ENCODE peak calls at places on chromosomes 2 and 18, in five cellular contexts. One of them, this sample, is unnamed.

GRCh38 chr18:24276994-24277393 is 120.6 kb downstream of the OSBPL1A start:
- DNase-seq in thoracic aorta: no peak
- DNase-seq in astrocyte of the cerebellum: no peak
- DNase-seq in breast epithelium: no peak
- DNase-seq in heart right ventricle: no peak
- DNase-seq in this sample: no peak

GRCh38 chr18:46179306-46179705 is 75.1 kb downstream of the HAUS1 start:
- DNase-seq in astrocyte of the cerebellum: no peak
- DNase-seq in heart right ventricle: no peak
- DNase-seq in thoracic aorta: no peak
- DNase-seq in breast epithelium: no peak
- DNase-seq in this sample: no peak

GRCh38 chr2:235970204-235971040 is 197.8 kb downstream of the GBX2 start:
- DNase-seq in thoracic aorta: no peak
- DNase-seq in astrocyte of the cerebellum: no peak
- DNase-seq in breast epithelium: no peak
- DNase-seq in heart right ventricle: no peak
- DNase-seq in this sample: no peak

GRCh38 chr2:205852457-205852856 is 170.2 kb downstream of the NRP2 start:
- DNase-seq in heart right ventricle: no peak
- DNase-seq in breast epithelium: no peak
- DNase-seq in astrocyte of the cerebellum: no peak
- DNase-seq in thoracic aorta: no peak
- DNase-seq in this sample: no peak

GRCh38 chr18:778194-779007 is 33.6 kb downstream of the YES1 start:
- DNase-seq in breast epithelium: no peak
- DNase-seq in thoracic aorta: no peak
- DNase-seq in astrocyte of the cerebellum: no peak
- DNase-seq in heart right ventricle: no peak
- DNase-seq in this sample: no peak

GRCh38 chr2:224885836-224886547 is 156.3 kb downstream of the DOCK10 start:
- DNase-seq in thoracic aorta: no peak
- DNase-seq in astrocyte of the cerebellum: no peak
- DNase-seq in breast epithelium: no peak
- DNase-seq in heart right ventricle: no peak
- DNase-seq in this sample: peak

GRCh38 chr18:45657357-45658335 is 42.4 kb downstream of the SLC14A2 start:
- DNase-seq in astrocyte of the cerebellum: no peak
- DNase-seq in heart right ventricle: no peak
- DNase-seq in thoracic aorta: no peak
- DNase-seq in breast epithelium: no peak
- DNase-seq in this sample: no peak

GRCh38 chr2:233026211-233026813 is 6.2 kb upstream of the NEU2 start:
- DNase-seq in astrocyte of the cerebellum: peak
- DNase-seq in heart right ventricle: no peak
- DNase-seq in breast epithelium: no peak
- DNase-seq in thoracic aorta: no peak
- DNase-seq in this sample: no peak

GRCh38 chr2:172859821-172860707 is 124.4 kb downstream of the RAPGEF4 start:
- DNase-seq in breast epithelium: no peak
- DNase-seq in heart right ventricle: no peak
- DNase-seq in thoracic aorta: no peak
- DNase-seq in astrocyte of the cerebellum: no peak
- DNase-seq in this sample: no peak

GRCh38 chr2:237427807-237428506 is 14.0 kb upstream of the COL6A3 start:
- DNase-seq in astrocyte of the cerebellum: no peak
- DNase-seq in heart right ventricle: no peak
- DNase-seq in thoracic aorta: no peak
- DNase-seq in breast epithelium: no peak
- DNase-seq in this sample: no peak

GRCh38 chr18:7417742-7418141 is 149.4 kb upstream of the PTPRM start:
- DNase-seq in astrocyte of the cerebellum: no peak
- DNase-seq in breast epithelium: no peak
- DNase-seq in heart right ventricle: no peak
- DNase-seq in thoracic aorta: no peak
- DNase-seq in this sample: no peak

GRCh38 chr2:140465301-140465700 is 1665.5 kb downstream of the LRP1B start:
- DNase-seq in heart right ventricle: no peak
- DNase-seq in breast epithelium: no peak
- DNase-seq in thoracic aorta: no peak
- DNase-seq in astrocyte of the cerebellum: no peak
- DNase-seq in this sample: no peak

GRCh38 chr2:55150834-55151233 is 81.3 kb downstream of the CLHC1 start:
- DNase-seq in heart right ventricle: no peak
- DNase-seq in astrocyte of the cerebellum: no peak
- DNase-seq in breast epithelium: no peak
- DNase-seq in thoracic aorta: no peak
- DNase-seq in this sample: no peak

GRCh38 chr2:111121028-111121872 is 536 bp downstream of the BCL2L11 start:
- DNase-seq in thoracic aorta: no peak
- DNase-seq in breast epithelium: peak
- DNase-seq in heart right ventricle: peak
- DNase-seq in astrocyte of the cerebellum: no peak
- DNase-seq in this sample: no peak

GRCh38 chr2:158142165-158142564 is 40.5 kb downstream of the UPP2 start:
- DNase-seq in heart right ventricle: no peak
- DNase-seq in breast epithelium: no peak
- DNase-seq in astrocyte of the cerebellum: no peak
- DNase-seq in thoracic aorta: no peak
- DNase-seq in this sample: no peak

GRCh38 chr2:102841107-102841840 is 79.4 kb downstream of the TMEM182 start:
- DNase-seq in heart right ventricle: no peak
- DNase-seq in astrocyte of the cerebellum: peak
- DNase-seq in thoracic aorta: no peak
- DNase-seq in breast epithelium: no peak
- DNase-seq in this sample: no peak

GRCh38 chr2:37984589-37984988 is 59.5 kb downstream of the RMDN2 start:
- DNase-seq in thoracic aorta: no peak
- DNase-seq in heart right ventricle: no peak
- DNase-seq in breast epithelium: no peak
- DNase-seq in astrocyte of the cerebellum: no peak
- DNase-seq in this sample: no peak
- TF ChIP-seq CTCF in thoracic aorta: no peak
- TF ChIP-seq CTCF in heart right ventricle: no peak
- TF ChIP-seq CTCF in breast epithelium: no peak
- TF ChIP-seq CTCF in astrocyte of the cerebellum: no peak
- TF ChIP-seq CTCF in this sample: peak

DNA sequence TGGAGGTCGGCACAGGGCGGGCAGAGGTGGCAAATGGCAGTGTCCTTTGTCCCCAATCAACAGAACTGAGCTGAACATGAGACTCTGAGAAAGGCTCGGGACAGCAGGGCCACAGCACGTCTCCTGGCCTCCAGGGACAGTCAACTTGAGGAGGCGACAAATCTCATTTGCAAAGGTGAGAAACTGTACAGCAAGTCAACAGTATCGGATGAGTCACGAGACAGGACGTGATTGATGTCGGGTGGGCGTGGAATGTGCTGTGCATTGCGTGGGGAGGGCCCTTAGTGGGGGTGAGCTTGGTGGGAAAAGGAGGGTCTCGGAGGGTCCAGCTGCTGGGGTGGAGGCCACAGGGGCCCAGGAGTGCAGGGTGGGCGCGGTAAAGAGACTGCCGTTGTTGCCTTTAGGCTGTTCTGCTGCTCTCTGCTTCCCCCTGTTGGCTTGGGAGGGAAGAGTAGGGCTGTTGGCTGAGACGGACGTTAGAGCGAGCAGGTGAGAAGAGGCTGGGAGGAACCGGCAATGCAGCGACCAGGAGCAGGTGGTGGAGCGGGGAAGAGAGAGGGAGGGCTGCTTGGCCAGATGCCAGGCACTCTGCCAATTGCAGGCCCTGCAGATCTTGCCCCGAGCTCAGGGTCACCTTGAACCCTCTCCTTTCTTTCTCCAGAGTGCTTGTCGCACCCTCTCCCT is 164.3 kb downstream of the BCL2 start:
- DNase-seq in astrocyte of the cerebellum: no peak
- DNase-seq in heart right ventricle: peak
- DNase-seq in breast epithelium: no peak
- DNase-seq in thoracic aorta: no peak
- DNase-seq in this sample: no peak
- TF ChIP-seq CTCF in astrocyte of the cerebellum: peak
- TF ChIP-seq CTCF in heart right ventricle: peak
- TF ChIP-seq CTCF in breast epithelium: peak
- TF ChIP-seq CTCF in thoracic aorta: peak
- TF ChIP-seq CTCF in this sample: peak

GRCh38 chr2:126359494-126359893 is 296.5 kb upstream of the GYPC start:
- DNase-seq in thoracic aorta: no peak
- DNase-seq in astrocyte of the cerebellum: no peak
- DNase-seq in heart right ventricle: no peak
- DNase-seq in breast epithelium: no peak
- DNase-seq in this sample: no peak
- TF ChIP-seq CTCF in thoracic aorta: no peak
- TF ChIP-seq CTCF in astrocyte of the cerebellum: no peak
- TF ChIP-seq CTCF in heart right ventricle: no peak
- TF ChIP-seq CTCF in breast epithelium: no peak
- TF ChIP-seq CTCF in this sample: peak

GRCh38 chr2:30771200-30771599 is 36.0 kb downstream of the CAPN13 start:
- DNase-seq in astrocyte of the cerebellum: no peak
- DNase-seq in thoracic aorta: no peak
- DNase-seq in heart right ventricle: no peak
- DNase-seq in breast epithelium: no peak
- DNase-seq in this sample: no peak
- TF ChIP-seq CTCF in astrocyte of the cerebellum: no peak
- TF ChIP-seq CTCF in thoracic aorta: no peak
- TF ChIP-seq CTCF in heart right ventricle: no peak
- TF ChIP-seq CTCF in breast epithelium: no peak
- TF ChIP-seq CTCF in this sample: no peak

DNA sequence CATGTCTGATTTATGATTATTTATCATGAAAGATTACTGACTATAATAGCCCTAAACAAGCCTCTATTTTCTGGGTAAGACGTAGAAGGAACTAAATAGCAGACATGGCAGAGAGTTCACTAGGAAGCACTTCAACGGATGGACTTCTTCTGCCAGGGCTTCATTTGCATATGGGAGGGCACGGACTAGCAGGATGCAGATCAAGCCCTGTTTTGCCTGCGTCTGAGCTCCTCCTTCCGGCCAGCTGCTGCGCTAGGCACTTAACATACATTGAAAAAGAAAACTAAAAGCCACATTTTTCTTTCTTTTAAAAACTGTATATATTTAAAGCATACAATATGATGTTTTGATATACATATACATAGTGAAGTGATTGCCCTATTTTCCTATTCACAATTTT is 340.0 kb upstream of the MEX3C start:
- DNase-seq in thoracic aorta: no peak
- DNase-seq in astrocyte of the cerebellum: peak
- DNase-seq in heart right ventricle: peak
- DNase-seq in breast epithelium: peak
- DNase-seq in this sample: no peak
- TF ChIP-seq CTCF in thoracic aorta: no peak
- TF ChIP-seq CTCF in astrocyte of the cerebellum: peak
- TF ChIP-seq CTCF in heart right ventricle: no peak
- TF ChIP-seq CTCF in breast epithelium: peak
- TF ChIP-seq CTCF in this sample: no peak